ENCODE peak calls at places on chromosome 9, in four cellular contexts. Z is SK-N-SH; Y is naive thymus-derived CD4-positive, alpha-beta T cell; C is H7. N is an unnamed sample.

GRCh38 chr9:131045300-131046092 is 36.5 kb downstream of the LAMC3 start:
- DNase-seq in Z (no peak), C (no peak), Y (peak; percentile 59), N (no peak)

GRCh38 chr9:124284237-124284831 is 26.6 kb downstream of the NEK6 start:
- DNase-seq in C (no peak), Y (no peak), Z (no peak), N (no peak)

GRCh38 chr9:132069046-132069898 is 10.4 kb downstream of the MED27 start:
- DNase-seq in C (no peak), Z (no peak), Y (no peak), N (peak; percentile 21)

GRCh38 chr9:126157826-126158431 is 168.7 kb upstream of the MVB12B start:
- DNase-seq in Z (no peak), Y (no peak), C (peak; percentile 16), N (no peak)

GRCh38 chr9:92476962-92477361 is 5.3 kb downstream of the ASPN start:
- DNase-seq in C (no peak), Y (no peak), Z (no peak), N (no peak)

GRCh38 chr9:119273984-119274665 is 95.1 kb downstream of the BRINP1 start:
- DNase-seq in Y (no peak), Z (no peak), C (no peak), N (no peak)

GRCh38 chr9:5577225-5577624 is 51.7 kb upstream of the RIC1 start:
- DNase-seq in C (no peak), Y (no peak), Z (no peak), N (no peak)

GRCh38 chr9:36039696-36040095 is 3.0 kb downstream of the RECK start:
- DNase-seq in Y (no peak), Z (no peak), C (no peak), N (no peak)

GRCh38 chr9:2726620-2727335 is 9.5 kb downstream of the KCNV2 start:
- DNase-seq in C (no peak), Y (no peak), Z (no peak), N (no peak)

GRCh38 chr9:96126321-96126881 is 175.6 kb downstream of the HSD17B3 start:
- DNase-seq in Z (no peak), C (peak; percentile 70), Y (no peak), N (no peak)

GRCh38 chr9:121288874-121289553 is 21.1 kb downstream of the GSN start:
- DNase-seq in Z (no peak), C (peak; percentile 78), Y (no peak), N (peak; percentile 48)

GRCh38 chr9:136563646-136564321 is 17.9 kb upstream of the NOTCH1 start:
- DNase-seq in Y (no peak), Z (no peak), C (peak; percentile 81), N (no peak)

GRCh38 chr9:135714242-135715055 is 12.5 kb downstream of the KCNT1 start:
- DNase-seq in Y (no peak), Z (peak; percentile 78), C (peak; percentile 96), N (no peak)

GRCh38 chr9:111728143-111728542 is 66.6 kb downstream of the SHOC1 start:
- DNase-seq in C (no peak), Y (no peak), Z (no peak), N (no peak)

GRCh38 chr9:121599186-121599871 is 52.1 kb upstream of the DAB2IP start:
- DNase-seq in Z (peak; percentile 97), Y (no peak), C (peak; percentile 99), N (no peak)

GRCh38 chr9:121226186-121226585 is 24.5 kb upstream of the RAB14 start:
- DNase-seq in Y (no peak), Z (no peak), C (no peak), N (no peak)

GRCh38 chr9:16213781-16214515 is 656.5 kb downstream of the BNC2 start:
- DNase-seq in Y (no peak), Z (no peak), C (no peak), N (peak; percentile 95)

GRCh38 chr9:25857167-25857566 is 178.9 kb upstream of the TUSC1 start:
- DNase-seq in C (no peak), Y (no peak), Z (no peak), N (no peak)

GRCh38 chr9:74643303-74643933 is 146.3 kb downstream of the RORB start:
- DNase-seq in Z (no peak), Y (no peak), C (no peak), N (no peak)

GRCh38 chr9:3181049-3181953 is 337.4 kb upstream of the PUM3 start:
- DNase-seq in Y (peak; percentile 30), C (peak; percentile 78), Z (peak; percentile 39), N (no peak)

GRCh38 chr9:88378317-88378716 is 9.9 kb upstream of the SPIN1 start:
- DNase-seq in Z (peak; percentile 20), C (peak; percentile 60), Y (no peak), N (no peak)

GRCh38 chr9:104075801-104076753 is 18.0 kb upstream of the SMC2 start:
- DNase-seq in Y (no peak), C (no peak), Z (no peak), N (no peak)

GRCh38 chr9:99485461-99485860 is 263.4 kb downstream of the SEC61B start:
- DNase-seq in Y (no peak), Z (no peak), C (no peak), N (no peak)

GRCh38 chr9:12813960-12814876 is 39.4 kb downstream of the LURAP1L start:
- DNase-seq in C (no peak), Z (peak; percentile 59), Y (no peak), N (peak; percentile 98)
- H3K4me3 ChIP-seq in C (no peak overlapping the region), Z (peak overlapping the region; percentile 31), Y (no peak overlapping the region), N (peak overlapping the region; percentile 44)

DNA sequence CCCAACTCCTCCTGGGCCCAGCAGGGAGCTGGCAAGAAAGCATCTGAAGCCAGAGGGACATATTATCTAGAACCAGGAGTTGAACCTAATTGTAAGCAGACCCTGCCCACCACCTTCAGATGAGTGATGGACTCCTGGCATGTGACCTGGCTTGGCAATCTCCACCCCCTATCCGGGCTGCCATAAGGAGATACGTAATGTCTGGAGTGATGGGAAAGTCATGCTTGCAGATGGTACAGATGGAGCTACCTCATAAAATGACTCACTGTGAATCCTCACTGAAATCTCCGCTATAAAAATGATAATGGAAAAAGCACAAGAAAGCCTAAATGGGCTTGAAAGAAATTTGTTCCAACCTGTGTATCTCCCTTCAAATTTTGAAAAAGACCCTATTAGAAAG is 157.5 kb downstream of the DMRT2 start:
- DNase-seq in C (no peak), Z (no peak), Y (no peak), N (peak; percentile 7)
- H3K4me3 ChIP-seq in C (no peak overlapping the region), Z (no peak overlapping the region), Y (no peak overlapping the region), N (no peak overlapping the region)

GRCh38 chr9:127407505-127407868 is 10.5 kb downstream of the SLC2A8 start:
- DNase-seq in Y (no peak), C (no peak), Z (no peak), N (no peak)
- H3K4me3 ChIP-seq in Y (no peak overlapping the region), C (no peak overlapping the region), Z (no peak overlapping the region), N (no peak overlapping the region)

DNA sequence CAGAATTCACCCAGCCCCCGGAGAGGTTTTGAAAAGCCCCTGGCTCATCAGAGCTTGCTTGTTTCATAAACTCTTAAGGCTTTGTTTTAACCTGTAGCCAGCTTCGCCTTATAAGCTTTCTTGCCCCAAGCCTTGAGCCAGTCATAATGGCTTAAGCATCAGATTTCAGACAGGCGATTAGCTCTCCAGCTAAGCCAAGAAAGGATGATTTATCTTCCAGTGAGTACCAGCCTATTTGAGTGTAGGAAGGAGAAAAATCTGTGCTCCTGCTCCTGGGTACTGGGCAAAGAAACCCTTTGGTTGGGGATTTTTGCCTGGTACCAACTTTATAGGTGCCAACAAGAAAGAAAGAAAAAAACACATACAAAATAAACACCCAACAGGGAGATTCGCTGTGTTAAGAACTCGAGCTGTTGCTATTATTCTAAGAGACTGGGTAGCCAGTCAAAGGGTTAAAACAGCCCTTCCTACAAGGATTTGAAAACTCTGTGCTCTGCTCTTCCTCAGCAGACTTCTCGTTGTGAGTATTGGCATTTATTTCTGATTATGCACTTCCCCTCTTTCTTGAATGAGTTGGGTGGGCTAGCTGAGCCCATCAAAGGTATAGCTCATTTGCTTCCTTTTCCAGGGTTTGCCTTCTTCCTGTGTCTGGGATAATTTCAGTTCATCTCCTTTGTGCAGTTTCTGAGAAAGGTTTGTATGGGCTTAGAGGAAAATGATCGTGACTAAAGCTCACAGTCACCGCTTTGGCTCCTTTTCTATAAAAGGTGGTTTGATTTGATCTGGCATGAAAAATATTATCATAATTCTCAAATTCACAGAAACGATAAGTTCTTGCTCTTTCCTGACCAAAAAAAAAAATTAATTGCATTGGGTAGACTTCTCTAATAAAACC is 157.2 kb upstream of the DMRT1 start:
- DNase-seq in C (no peak), Y (no peak), Z (no peak), N (no peak)
- H3K4me3 ChIP-seq in C (no peak overlapping the region), Y (no peak overlapping the region), Z (peak overlapping the region; percentile 37), N (peak overlapping the region; percentile 50)

GRCh38 chr9:108271646-108272349 is 584.0 kb downstream of the ACTL7B start:
- DNase-seq in Z (no peak), C (peak; percentile 7), Y (no peak), N (peak; percentile 60)
- H3K4me3 ChIP-seq in Z (peak overlapping the region; percentile 27), C (no peak overlapping the region), Y (no peak overlapping the region), N (peak overlapping the region; percentile 49)

GRCh38 chr9:71758277-71758676 is 10.0 kb downstream of the CEMIP2 start:
- DNase-seq in Y (no peak), Z (no peak), C (peak; percentile 35), N (no peak)
- H3K4me3 ChIP-seq in Y (no peak overlapping the region), Z (no peak overlapping the region), C (no peak overlapping the region), N (no peak overlapping the region)

N was measured in AG04450.